ENCODE peak calls at places on chromosome X, in nine cellular contexts. One of them, this sample, is unnamed.

GRCh38 chrX:69306063-69306404 is 140.8 kb upstream of the PJA1 start:
- DNase-seq in colonic mucosa: no peak
- DNase-seq in fibroblast of pulmonary artery: no peak
- DNase-seq in pons: no peak
- DNase-seq in CD4-positive, CD25-positive, alpha-beta regulatory T cell: no peak
- DNase-seq in RKO: no peak
- DNase-seq in GM23338: no peak
- DNase-seq in fibroblast of the aortic adventitia: no peak
- DNase-seq in NCI-H1417: no peak
- DNase-seq in this sample: no peak

GRCh38 chrX:100512471-100512870 is 72.3 kb upstream of the TNMD start:
- DNase-seq in GM23338: peak
- DNase-seq in colonic mucosa: no peak
- DNase-seq in NCI-H1417: no peak
- DNase-seq in RKO: peak
- DNase-seq in pons: peak
- DNase-seq in CD4-positive, CD25-positive, alpha-beta regulatory T cell: no peak
- DNase-seq in fibroblast of the aortic adventitia: peak
- DNase-seq in fibroblast of pulmonary artery: peak
- DNase-seq in this sample: no peak

GRCh38 chrX:111003118-111003517 is 92.9 kb upstream of the PAK3 start:
- DNase-seq in RKO: no peak
- DNase-seq in colonic mucosa: no peak
- DNase-seq in GM23338: no peak
- DNase-seq in NCI-H1417: no peak
- DNase-seq in pons: no peak
- DNase-seq in CD4-positive, CD25-positive, alpha-beta regulatory T cell: no peak
- DNase-seq in fibroblast of pulmonary artery: no peak
- DNase-seq in fibroblast of the aortic adventitia: no peak
- DNase-seq in this sample: no peak

GRCh38 chrX:136635235-136635634 is 12.7 kb upstream of the CD40LG start:
- DNase-seq in RKO: no peak
- DNase-seq in pons: no peak
- DNase-seq in fibroblast of pulmonary artery: no peak
- DNase-seq in NCI-H1417: no peak
- DNase-seq in fibroblast of the aortic adventitia: no peak
- DNase-seq in colonic mucosa: no peak
- DNase-seq in CD4-positive, CD25-positive, alpha-beta regulatory T cell: no peak
- DNase-seq in GM23338: no peak
- DNase-seq in this sample: no peak

GRCh38 chrX:147183161-147183560 is 368.6 kb upstream of the CXorf51A start:
- DNase-seq in NCI-H1417: no peak
- DNase-seq in fibroblast of pulmonary artery: no peak
- DNase-seq in GM23338: no peak
- DNase-seq in CD4-positive, CD25-positive, alpha-beta regulatory T cell: no peak
- DNase-seq in fibroblast of the aortic adventitia: no peak
- DNase-seq in pons: no peak
- DNase-seq in RKO: no peak
- DNase-seq in colonic mucosa: no peak
- DNase-seq in this sample: no peak

GRCh38 chrX:53093748-53094583 is at the start of gene KANTR:
- DNase-seq in fibroblast of pulmonary artery: peak
- DNase-seq in RKO: peak
- DNase-seq in NCI-H1417: peak
- DNase-seq in CD4-positive, CD25-positive, alpha-beta regulatory T cell: peak
- DNase-seq in pons: peak
- DNase-seq in fibroblast of the aortic adventitia: peak
- DNase-seq in GM23338: peak
- DNase-seq in colonic mucosa: peak
- DNase-seq in this sample: peak

GRCh38 chrX:153351981-153352380 is 18.0 kb downstream of the ZNF275 start:
- DNase-seq in fibroblast of the aortic adventitia: no peak
- DNase-seq in colonic mucosa: no peak
- DNase-seq in CD4-positive, CD25-positive, alpha-beta regulatory T cell: no peak
- DNase-seq in fibroblast of pulmonary artery: no peak
- DNase-seq in pons: no peak
- DNase-seq in NCI-H1417: no peak
- DNase-seq in GM23338: no peak
- DNase-seq in RKO: no peak
- DNase-seq in this sample: no peak

GRCh38 chrX:145729635-145730034 is 88.0 kb upstream of the SLITRK2 start:
- DNase-seq in GM23338: no peak
- DNase-seq in CD4-positive, CD25-positive, alpha-beta regulatory T cell: no peak
- DNase-seq in pons: peak
- DNase-seq in NCI-H1417: no peak
- DNase-seq in fibroblast of the aortic adventitia: peak
- DNase-seq in fibroblast of pulmonary artery: no peak
- DNase-seq in colonic mucosa: no peak
- DNase-seq in RKO: no peak
- DNase-seq in this sample: no peak

GRCh38 chrX:50200907-50201306 is at the start of gene AKAP4:
- DNase-seq in colonic mucosa: no peak
- DNase-seq in CD4-positive, CD25-positive, alpha-beta regulatory T cell: no peak
- DNase-seq in GM23338: no peak
- DNase-seq in RKO: no peak
- DNase-seq in pons: no peak
- DNase-seq in fibroblast of the aortic adventitia: no peak
- DNase-seq in fibroblast of pulmonary artery: no peak
- DNase-seq in NCI-H1417: no peak
- DNase-seq in this sample: no peak

GRCh38 chrX:96372313-96373046 is 312.2 kb upstream of the DIAPH2 start:
- DNase-seq in NCI-H1417: peak
- DNase-seq in fibroblast of pulmonary artery: peak
- DNase-seq in RKO: peak
- DNase-seq in GM23338: peak
- DNase-seq in colonic mucosa: no peak
- DNase-seq in fibroblast of the aortic adventitia: peak
- DNase-seq in pons: peak
- DNase-seq in CD4-positive, CD25-positive, alpha-beta regulatory T cell: no peak
- DNase-seq in this sample: peak

GRCh38 chrX:1397441-1397840 is 5.5 kb upstream of the SLC25A6 start:
- DNase-seq in NCI-H1417: no peak
- DNase-seq in GM23338: no peak
- DNase-seq in pons: no peak
- DNase-seq in colonic mucosa: no peak
- DNase-seq in fibroblast of the aortic adventitia: no peak
- DNase-seq in CD4-positive, CD25-positive, alpha-beta regulatory T cell: no peak
- DNase-seq in RKO: no peak
- DNase-seq in fibroblast of pulmonary artery: no peak
- DNase-seq in this sample: no peak

GRCh38 chrX:110173192-110174175 is 144.4 kb downstream of the AMMECR1 start:
- DNase-seq in GM23338: no peak
- DNase-seq in RKO: no peak
- DNase-seq in NCI-H1417: no peak
- DNase-seq in pons: no peak
- DNase-seq in colonic mucosa: no peak
- DNase-seq in fibroblast of the aortic adventitia: peak
- DNase-seq in CD4-positive, CD25-positive, alpha-beta regulatory T cell: no peak
- DNase-seq in fibroblast of pulmonary artery: no peak
- DNase-seq in this sample: no peak

GRCh38 chrX:11244641-11245040 is 48.6 kb upstream of the AMELX start:
- DNase-seq in pons: no peak
- DNase-seq in CD4-positive, CD25-positive, alpha-beta regulatory T cell: no peak
- DNase-seq in fibroblast of the aortic adventitia: peak
- DNase-seq in colonic mucosa: no peak
- DNase-seq in fibroblast of pulmonary artery: peak
- DNase-seq in GM23338: no peak
- DNase-seq in NCI-H1417: no peak
- DNase-seq in RKO: no peak
- DNase-seq in this sample: peak

GRCh38 chrX:53695901-53696300 is 9.4 kb upstream of the HUWE1 start:
- DNase-seq in RKO: no peak
- DNase-seq in NCI-H1417: peak
- DNase-seq in fibroblast of the aortic adventitia: no peak
- DNase-seq in CD4-positive, CD25-positive, alpha-beta regulatory T cell: no peak
- DNase-seq in GM23338: no peak
- DNase-seq in fibroblast of pulmonary artery: no peak
- DNase-seq in colonic mucosa: no peak
- DNase-seq in pons: no peak
- DNase-seq in this sample: no peak

GRCh38 chrX:39639871-39640270 is 457.9 kb downstream of the BCOR start:
- DNase-seq in CD4-positive, CD25-positive, alpha-beta regulatory T cell: no peak
- DNase-seq in pons: no peak
- DNase-seq in GM23338: no peak
- DNase-seq in fibroblast of the aortic adventitia: no peak
- DNase-seq in colonic mucosa: no peak
- DNase-seq in RKO: no peak
- DNase-seq in fibroblast of pulmonary artery: no peak
- DNase-seq in NCI-H1417: no peak
- DNase-seq in this sample: no peak

GRCh38 chrX:40434947-40435346 is 145.8 kb upstream of the ATP6AP2 start:
- DNase-seq in RKO: no peak
- DNase-seq in fibroblast of the aortic adventitia: peak
- DNase-seq in colonic mucosa: no peak
- DNase-seq in CD4-positive, CD25-positive, alpha-beta regulatory T cell: no peak
- DNase-seq in fibroblast of pulmonary artery: peak
- DNase-seq in GM23338: peak
- DNase-seq in NCI-H1417: peak
- DNase-seq in pons: peak
- DNase-seq in this sample: peak

GRCh38 chrX:1486177-1486576 is 33.5 kb upstream of the ASMTL start:
- DNase-seq in pons: no peak
- DNase-seq in fibroblast of pulmonary artery: no peak
- DNase-seq in colonic mucosa: no peak
- DNase-seq in GM23338: no peak
- DNase-seq in CD4-positive, CD25-positive, alpha-beta regulatory T cell: no peak
- DNase-seq in fibroblast of the aortic adventitia: no peak
- DNase-seq in NCI-H1417: no peak
- DNase-seq in RKO: no peak
- DNase-seq in this sample: no peak

GRCh38 chrX:25191403-25191802 is 175.6 kb upstream of the ARX start:
- DNase-seq in CD4-positive, CD25-positive, alpha-beta regulatory T cell: no peak
- DNase-seq in pons: no peak
- DNase-seq in RKO: no peak
- DNase-seq in GM23338: peak
- DNase-seq in colonic mucosa: no peak
- DNase-seq in fibroblast of the aortic adventitia: no peak
- DNase-seq in NCI-H1417: peak
- DNase-seq in fibroblast of pulmonary artery: no peak
- DNase-seq in this sample: no peak

GRCh38 chrX:104310657-104311056 is 55.9 kb upstream of the ESX1 start:
- DNase-seq in fibroblast of the aortic adventitia: no peak
- DNase-seq in GM23338: no peak
- DNase-seq in RKO: no peak
- DNase-seq in CD4-positive, CD25-positive, alpha-beta regulatory T cell: no peak
- DNase-seq in colonic mucosa: no peak
- DNase-seq in fibroblast of pulmonary artery: no peak
- DNase-seq in pons: peak
- DNase-seq in NCI-H1417: no peak
- DNase-seq in this sample: no peak

GRCh38 chrX:19799319-19800182 is 87.8 kb downstream of the SH3KBP1 start:
- DNase-seq in pons: no peak
- DNase-seq in GM23338: no peak
- DNase-seq in CD4-positive, CD25-positive, alpha-beta regulatory T cell: peak
- DNase-seq in NCI-H1417: peak
- DNase-seq in RKO: no peak
- DNase-seq in fibroblast of pulmonary artery: peak
- DNase-seq in colonic mucosa: no peak
- DNase-seq in fibroblast of the aortic adventitia: peak
- DNase-seq in this sample: peak

GRCh38 chrX:42176790-42177189 is 253.4 kb upstream of the CASK start:
- DNase-seq in fibroblast of the aortic adventitia: no peak
- DNase-seq in GM23338: peak
- DNase-seq in pons: no peak
- DNase-seq in colonic mucosa: no peak
- DNase-seq in RKO: no peak
- DNase-seq in CD4-positive, CD25-positive, alpha-beta regulatory T cell: no peak
- DNase-seq in NCI-H1417: peak
- DNase-seq in fibroblast of pulmonary artery: no peak
- DNase-seq in this sample: no peak

GRCh38 chrX:28278236-28278635 is 297.0 kb upstream of the DCAF8L1 start:
- DNase-seq in GM23338: no peak
- DNase-seq in pons: no peak
- DNase-seq in colonic mucosa: no peak
- DNase-seq in RKO: no peak
- DNase-seq in fibroblast of pulmonary artery: no peak
- DNase-seq in fibroblast of the aortic adventitia: no peak
- DNase-seq in CD4-positive, CD25-positive, alpha-beta regulatory T cell: no peak
- DNase-seq in NCI-H1417: no peak
- DNase-seq in this sample: no peak

GRCh38 chrX:20968996-20969395 is 405.2 kb upstream of the CNKSR2 start:
- DNase-seq in NCI-H1417: no peak
- DNase-seq in RKO: no peak
- DNase-seq in colonic mucosa: no peak
- DNase-seq in CD4-positive, CD25-positive, alpha-beta regulatory T cell: no peak
- DNase-seq in fibroblast of pulmonary artery: peak
- DNase-seq in pons: no peak
- DNase-seq in fibroblast of the aortic adventitia: no peak
- DNase-seq in GM23338: no peak
- DNase-seq in this sample: no peak

GRCh38 chrX:41895826-41896225 is 27.5 kb downstream of the CASK start:
- DNase-seq in colonic mucosa: no peak
- DNase-seq in fibroblast of pulmonary artery: no peak
- DNase-seq in CD4-positive, CD25-positive, alpha-beta regulatory T cell: no peak
- DNase-seq in NCI-H1417: no peak
- DNase-seq in fibroblast of the aortic adventitia: no peak
- DNase-seq in pons: no peak
- DNase-seq in RKO: no peak
- DNase-seq in GM23338: no peak
- DNase-seq in this sample: no peak

GRCh38 chrX:109654710-109655109 is 29.7 kb upstream of the KCNE5 start:
- DNase-seq in colonic mucosa: no peak
- DNase-seq in RKO: no peak
- DNase-seq in NCI-H1417: no peak
- DNase-seq in fibroblast of the aortic adventitia: no peak
- DNase-seq in pons: no peak
- DNase-seq in GM23338: no peak
- DNase-seq in CD4-positive, CD25-positive, alpha-beta regulatory T cell: no peak
- DNase-seq in fibroblast of pulmonary artery: no peak
- DNase-seq in this sample: no peak

GRCh38 chrX:122196338-122196737 is 987.7 kb upstream of the GRIA3 start:
- DNase-seq in NCI-H1417: no peak
- DNase-seq in pons: no peak
- DNase-seq in fibroblast of pulmonary artery: no peak
- DNase-seq in fibroblast of the aortic adventitia: no peak
- DNase-seq in CD4-positive, CD25-positive, alpha-beta regulatory T cell: no peak
- DNase-seq in colonic mucosa: no peak
- DNase-seq in RKO: no peak
- DNase-seq in GM23338: peak
- DNase-seq in this sample: no peak

GRCh38 chrX:68462653-68463052 is 29.4 kb upstream of the OPHN1 start:
- DNase-seq in CD4-positive, CD25-positive, alpha-beta regulatory T cell: no peak
- DNase-seq in pons: peak
- DNase-seq in fibroblast of pulmonary artery: peak
- DNase-seq in NCI-H1417: peak
- DNase-seq in RKO: peak
- DNase-seq in colonic mucosa: no peak
- DNase-seq in fibroblast of the aortic adventitia: peak
- DNase-seq in GM23338: peak
- DNase-seq in this sample: no peak

GRCh38 chrX:106959897-106960296 is 39.7 kb downstream of the CLDN2 start:
- DNase-seq in fibroblast of pulmonary artery: peak
- DNase-seq in GM23338: peak
- DNase-seq in colonic mucosa: no peak
- DNase-seq in NCI-H1417: no peak
- DNase-seq in CD4-positive, CD25-positive, alpha-beta regulatory T cell: no peak
- DNase-seq in RKO: peak
- DNase-seq in fibroblast of the aortic adventitia: peak
- DNase-seq in pons: peak
- DNase-seq in this sample: no peak

GRCh38 chrX:135923353-135923752 is 29.8 kb downstream of the SAGE1 start:
- DNase-seq in colonic mucosa: no peak
- DNase-seq in NCI-H1417: no peak
- DNase-seq in RKO: no peak
- DNase-seq in GM23338: peak
- DNase-seq in pons: no peak
- DNase-seq in fibroblast of the aortic adventitia: no peak
- DNase-seq in fibroblast of pulmonary artery: no peak
- DNase-seq in CD4-positive, CD25-positive, alpha-beta regulatory T cell: no peak
- DNase-seq in this sample: no peak

GRCh38 chrX:134396174-134396573 is 63.8 kb upstream of the HPRT1 start:
- DNase-seq in RKO: peak
- DNase-seq in pons: peak
- DNase-seq in NCI-H1417: no peak
- DNase-seq in CD4-positive, CD25-positive, alpha-beta regulatory T cell: no peak
- DNase-seq in colonic mucosa: no peak
- DNase-seq in fibroblast of pulmonary artery: peak
- DNase-seq in fibroblast of the aortic adventitia: peak
- DNase-seq in GM23338: peak
- DNase-seq in this sample: no peak

GRCh38 chrX:44342866-44343265 is 606 bp downstream of the EFHC2 start:
- DNase-seq in CD4-positive, CD25-positive, alpha-beta regulatory T cell: no peak
- DNase-seq in GM23338: no peak
- DNase-seq in RKO: no peak
- DNase-seq in fibroblast of pulmonary artery: no peak
- DNase-seq in colonic mucosa: no peak
- DNase-seq in fibroblast of the aortic adventitia: no peak
- DNase-seq in NCI-H1417: no peak
- DNase-seq in pons: no peak
- DNase-seq in this sample: no peak